ENCODE peak calls at places on chromosomes 5 and 9, in ten cellular contexts. J is Right ventricle myocardium superior, Q is T-helper 1 cell, Z is left colon, K is T-helper 2 cell, R is GM13976, X is AG04449, E is RWPE1, U is GOT3, F is NCI-H524 treated with DMSO at 0.1 percent for 48 hours. G is an unnamed sample.

GRCh38 chr9:131214457-131214856 is 61.9 kb downstream of the FAM78A start:
- DNase-seq in J (no peak), Q (no peak), Z (no peak), K (no peak), R (no peak), X (no peak), E (no peak), U (no peak), F (no peak), G (no peak)

GRCh38 chr9:92660266-92660665 is 9.7 kb downstream of the IPPK start:
- DNase-seq in J (no peak), Q (no peak), Z (no peak), K (no peak), R (no peak), X (no peak), E (no peak), U (no peak), F (no peak), G (no peak)

GRCh38 chr5:96844476-96844990 is 31.8 kb upstream of the ERAP2 start:
- DNase-seq in J (no peak), Q (no peak), Z (no peak), K (no peak), R (no peak), X (no peak), E (no peak), U (no peak), F (no peak), G (no peak)

GRCh38 chr9:120818595-120818994 is 24.1 kb downstream of the PSMD5 start:
- DNase-seq in J (no peak), Q (no peak), Z (no peak), K (peak; percentile 25), R (no peak), X (no peak), E (no peak), U (no peak), F (no peak), G (no peak)

GRCh38 chr9:84436386-84437114 is 96.0 kb upstream of the SLC28A3 start:
- DNase-seq in J (peak; percentile 83), Q (no peak), Z (no peak), K (no peak), R (no peak), X (no peak), E (no peak), U (no peak), F (peak; percentile 1), G (no peak)

GRCh38 chr5:16970826-16971225 is 34.7 kb upstream of the MYO10 start:
- DNase-seq in J (no peak), Q (no peak), Z (no peak), K (no peak), R (no peak), X (no peak), E (no peak), U (no peak), F (no peak), G (no peak)

GRCh38 chr5:173590436-173591299 is 25.8 kb downstream of the BOD1 start:
- DNase-seq in J (peak; percentile 53), Q (no peak), Z (no peak), K (no peak), R (no peak), X (no peak), E (no peak), U (no peak), F (no peak), G (no peak)

GRCh38 chr9:135329571-135330306 is 149.8 kb upstream of the PPP1R26 start:
- DNase-seq in J (no peak), Q (no peak), Z (no peak), K (no peak), R (no peak), X (no peak), E (no peak), U (no peak), F (no peak), G (no peak)

GRCh38 chr5:5522336-5522735 is 99.9 kb downstream of the ICE1 start:
- DNase-seq in J (no peak), Q (no peak), Z (no peak), K (no peak), R (no peak), X (no peak), E (no peak), U (no peak), F (no peak), G (no peak)

GRCh38 chr9:118595719-118596305 is 773.4 kb downstream of the BRINP1 start:
- DNase-seq in J (no peak), Q (no peak), Z (no peak), K (no peak), R (no peak), X (no peak), E (peak; percentile 45), U (no peak), F (no peak), G (no peak)

GRCh38 chr5:179596421-179596820 is 27.1 kb downstream of the HNRNPH1 start:
- DNase-seq in J (no peak), Q (no peak), Z (no peak), K (no peak), R (no peak), X (no peak), E (no peak), U (no peak), F (no peak), G (no peak)

GRCh38 chr5:29005386-29005785 is 1967.0 kb upstream of the CDH9 start:
- DNase-seq in J (no peak), Q (no peak), Z (no peak), K (no peak), R (no peak), X (no peak), E (no peak), U (no peak), F (peak; percentile 3), G (no peak)

GRCh38 chr5:115831163-115831768 is 10.1 kb downstream of the ATG12 start:
- DNase-seq in J (no peak), Q (peak; percentile 37), Z (no peak), K (peak; percentile 35), R (peak; percentile 40), X (no peak), E (peak; percentile 51), U (no peak), F (no peak), G (no peak)

GRCh38 chr5:15885156-15885555 is 294.4 kb downstream of the MARCHF11 start:
- DNase-seq in J (no peak), Q (no peak), Z (no peak), K (no peak), R (no peak), X (peak; percentile 12), E (no peak), U (no peak), F (no peak), G (no peak)

GRCh38 chr5:115168829-115169391 is 798 bp downstream of the TRIM36 start:
- DNase-seq in J (peak; percentile 44), Q (no peak), Z (no peak), K (no peak), R (peak; percentile 44), X (no peak), E (no peak), U (no peak), F (no peak), G (no peak)

G was measured in right lobe of liver.